ENCODE peak calls at places on chromosomes 11 and 22, in four cellular contexts. One of them, this sample, is unnamed.

GRCh38 chr11:64687641-64688533 is 35.1 kb downstream of the NRXN2 start:
- DNase-seq in neuronal stem cell: no peak
- DNase-seq in mesenchymal stem cell: no peak
- DNase-seq in H1: no peak
- DNase-seq in this sample: peak; percentile 40

GRCh38 chr11:32172771-32173170 is 81.9 kb downstream of the RCN1 start:
- DNase-seq in H1: no peak
- DNase-seq in mesenchymal stem cell: no peak
- DNase-seq in neuronal stem cell: no peak
- DNase-seq in this sample: no peak

GRCh38 chr22:21015051-21016006 is at the start of gene P2RX6:
- DNase-seq in mesenchymal stem cell: peak; percentile 72
- DNase-seq in neuronal stem cell: no peak
- DNase-seq in H1: no peak
- DNase-seq in this sample: no peak

GRCh38 chr22:20651286-20651685 is 122.6 kb upstream of the SERPIND1 start:
- DNase-seq in mesenchymal stem cell: no peak
- DNase-seq in neuronal stem cell: no peak
- DNase-seq in H1: no peak
- DNase-seq in this sample: peak; percentile 2

GRCh38 chr11:20025331-20025840 is 134.9 kb downstream of the DBX1 start:
- DNase-seq in mesenchymal stem cell: no peak
- DNase-seq in H1: no peak
- DNase-seq in neuronal stem cell: no peak
- DNase-seq in this sample: peak; percentile 39

GRCh38 chr22:50185384-50186087 is at the start of gene TRABD:
- DNase-seq in mesenchymal stem cell: peak; percentile 87
- DNase-seq in H1: peak; percentile 44
- DNase-seq in neuronal stem cell: peak; percentile 81
- DNase-seq in this sample: peak; percentile 91

GRCh38 chr22:19948057-19948760 is 6.6 kb upstream of the TXNRD2 start:
- DNase-seq in neuronal stem cell: no peak
- DNase-seq in mesenchymal stem cell: no peak
- DNase-seq in H1: no peak
- DNase-seq in this sample: no peak

GRCh38 chr11:17986007-17986710 is 26.7 kb downstream of the SERGEF start:
- DNase-seq in H1: no peak
- DNase-seq in neuronal stem cell: no peak
- DNase-seq in mesenchymal stem cell: no peak
- DNase-seq in this sample: no peak

GRCh38 chr11:125222494-125222893 is 57.9 kb downstream of the PKNOX2 start:
- DNase-seq in neuronal stem cell: no peak
- DNase-seq in mesenchymal stem cell: no peak
- DNase-seq in H1: no peak
- DNase-seq in this sample: no peak

GRCh38 chr11:96341237-96342130 is 1.5 kb downstream of the MAML2 start:
- DNase-seq in neuronal stem cell: peak; percentile 26
- DNase-seq in H1: no peak
- DNase-seq in mesenchymal stem cell: peak; percentile 70
- DNase-seq in this sample: peak; percentile 61

GRCh38 chr11:13260963-13261599 is 16.5 kb upstream of the BMAL1 start:
- DNase-seq in H1: no peak
- DNase-seq in neuronal stem cell: no peak
- DNase-seq in mesenchymal stem cell: no peak
- DNase-seq in this sample: no peak

GRCh38 chr11:1928038-1928890 is 8.8 kb downstream of the TNNT3 start:
- DNase-seq in H1: no peak
- DNase-seq in neuronal stem cell: no peak
- DNase-seq in mesenchymal stem cell: no peak
- DNase-seq in this sample: no peak

GRCh38 chr11:10561043-10561818 is 7.2 kb downstream of the LYVE1 start:
- DNase-seq in neuronal stem cell: no peak
- DNase-seq in H1: no peak
- DNase-seq in mesenchymal stem cell: no peak
- DNase-seq in this sample: no peak

GRCh38 chr11:65291613-65292012 is 23.1 kb upstream of the CDC42EP2 start:
- DNase-seq in H1: no peak
- DNase-seq in neuronal stem cell: no peak
- DNase-seq in mesenchymal stem cell: peak; percentile 83
- DNase-seq in this sample: no peak

GRCh38 chr11:118223992-118224391 is 819 bp downstream of the JAML start:
- DNase-seq in H1: no peak
- DNase-seq in mesenchymal stem cell: no peak
- DNase-seq in neuronal stem cell: no peak
- DNase-seq in this sample: no peak

DNA sequence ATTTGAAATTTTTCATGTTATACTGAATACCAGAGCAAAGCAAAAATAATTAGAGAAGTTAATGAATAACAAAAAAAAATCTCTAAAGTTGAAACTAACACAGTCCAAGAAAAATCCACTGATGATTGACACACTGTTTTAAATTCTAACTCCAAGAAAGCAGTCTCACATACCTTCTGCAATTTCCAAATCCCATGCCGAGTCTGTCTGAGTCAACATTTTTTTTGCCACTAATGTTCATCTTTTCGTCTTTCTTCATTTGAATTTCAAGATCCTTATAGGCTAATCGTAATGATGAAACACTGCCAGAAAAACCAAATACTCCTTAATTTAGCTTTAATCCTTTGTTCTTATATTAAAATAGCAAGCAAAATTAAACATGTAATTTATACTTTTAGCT is 39.5 kb downstream of the ARFGAP3 start:
- DNase-seq in mesenchymal stem cell: no peak
- DNase-seq in neuronal stem cell: no peak
- DNase-seq in H1: no peak
- DNase-seq in this sample: no peak
- H3K4ac ChIP-seq in mesenchymal stem cell: no peak overlapping the region
- H3K4ac ChIP-seq in neuronal stem cell: no peak overlapping the region
- H3K4ac ChIP-seq in H1: no peak overlapping the region
- H3K4ac ChIP-seq in this sample: no peak overlapping the region

GRCh38 chr22:24289781-24290181 is 19.1 kb downstream of the SPECC1L start:
- DNase-seq in mesenchymal stem cell: peak; percentile 54
- DNase-seq in H1: no peak
- DNase-seq in neuronal stem cell: peak; percentile 37
- DNase-seq in this sample: no peak

GRCh38 chr22:24282401-24282800 is 11.8 kb downstream of the SPECC1L start:
- DNase-seq in H1: no peak
- DNase-seq in neuronal stem cell: no peak
- DNase-seq in mesenchymal stem cell: no peak
- DNase-seq in this sample: no peak

GRCh38 chr22:24289138-24289537 is 18.5 kb downstream of the SPECC1L start:
- DNase-seq in H1: no peak
- DNase-seq in mesenchymal stem cell: peak; percentile 89
- DNase-seq in neuronal stem cell: no peak
- DNase-seq in this sample: no peak

GRCh38 chr22:24284747-24285203 is 14.1 kb downstream of the SPECC1L start:
- DNase-seq in neuronal stem cell: no peak
- DNase-seq in H1: no peak
- DNase-seq in mesenchymal stem cell: peak; percentile 54
- DNase-seq in this sample: no peak

DNA sequence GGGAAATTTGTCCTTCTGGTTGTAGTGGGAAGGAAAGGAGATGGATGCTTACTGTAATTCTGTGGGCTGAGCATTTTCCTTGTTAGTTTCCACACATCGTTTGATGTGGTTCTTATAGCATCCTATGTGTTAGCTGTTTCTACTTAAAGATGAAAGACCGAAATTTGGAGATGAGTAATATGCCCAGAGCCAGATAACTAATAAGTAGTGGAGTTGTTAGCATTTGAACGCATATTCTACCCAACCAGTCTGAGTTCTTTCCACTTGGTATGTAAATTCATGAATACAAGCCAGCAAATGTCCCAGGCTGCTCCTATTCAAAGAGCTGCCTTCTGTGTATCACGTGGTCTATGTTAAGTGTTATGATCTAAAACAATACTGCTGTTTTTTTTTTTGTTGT is 14.6 kb downstream of the SPECC1L start:
- DNase-seq in mesenchymal stem cell: peak; percentile 38
- DNase-seq in neuronal stem cell: no peak
- DNase-seq in H1: no peak
- DNase-seq in this sample: no peak
- H3K4me1 ChIP-seq in mesenchymal stem cell: peaks cover 10% of the 10 kb centered on the region
- H3K4me1 ChIP-seq in neuronal stem cell: peaks cover 8% of the 10 kb centered on the region
- H3K4me1 ChIP-seq in H1: no peaks in the 10 kb centered on the region
- H3K4me1 ChIP-seq in this sample: no peaks in the 10 kb centered on the region

GRCh38 chr22:31134688-31135087 is 5.6 kb downstream of the PLA2G3 start:
- DNase-seq in mesenchymal stem cell: no peak
- DNase-seq in H1: no peak
- DNase-seq in neuronal stem cell: no peak
- DNase-seq in this sample: no peak

GRCh38 chr22:31128156-31128555 is 5.4 kb downstream of the INPP5J start:
- DNase-seq in mesenchymal stem cell: no peak
- DNase-seq in neuronal stem cell: no peak
- DNase-seq in H1: no peak
- DNase-seq in this sample: no peak

GRCh38 chr22:31133911-31134310 is 6.4 kb downstream of the PLA2G3 start:
- DNase-seq in H1: no peak
- DNase-seq in mesenchymal stem cell: no peak
- DNase-seq in neuronal stem cell: no peak
- DNase-seq in this sample: no peak

GRCh38 chr22:31127181-31127772 is 4.5 kb downstream of the INPP5J start:
- DNase-seq in H1: no peak
- DNase-seq in mesenchymal stem cell: no peak
- DNase-seq in neuronal stem cell: no peak
- DNase-seq in this sample: peak; percentile 95

DNA sequence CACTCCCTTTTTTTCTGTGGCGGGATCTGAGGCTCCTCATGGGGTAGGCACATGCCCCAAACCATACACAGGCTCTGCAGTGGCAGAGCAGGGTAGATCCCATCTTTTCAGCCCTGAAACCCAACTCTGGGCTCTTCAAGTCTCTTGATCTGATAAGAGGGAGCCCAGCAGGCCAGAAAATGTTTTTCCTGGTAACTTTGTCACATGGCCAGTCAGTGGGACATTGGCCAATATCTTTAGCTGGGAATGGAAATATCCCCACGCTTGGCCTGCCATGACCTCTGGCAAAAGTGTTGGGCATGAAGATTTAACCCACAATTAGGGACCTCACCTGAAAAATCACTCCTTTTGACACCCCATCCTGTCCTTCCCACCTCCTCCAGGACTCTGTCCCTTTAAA is 8.1 kb downstream of the INPP5J start:
- DNase-seq in neuronal stem cell: no peak
- DNase-seq in mesenchymal stem cell: no peak
- DNase-seq in H1: no peak
- DNase-seq in this sample: no peak
- H3K4ac ChIP-seq in neuronal stem cell: no peak overlapping the region
- H3K4ac ChIP-seq in mesenchymal stem cell: no peak overlapping the region
- H3K4ac ChIP-seq in H1: no peak overlapping the region
- H3K4ac ChIP-seq in this sample: no peak overlapping the region

GRCh38 chr11:78192911-78193341 is 4.2 kb downstream of the USP35 start:
- DNase-seq in H1: no peak
- DNase-seq in neuronal stem cell: no peak
- DNase-seq in mesenchymal stem cell: no peak
- DNase-seq in this sample: no peak
- H3K4me1 ChIP-seq in H1: peaks cover 1% of the 10 kb centered on the region
- H3K4me1 ChIP-seq in neuronal stem cell: peaks cover 9% of the 10 kb centered on the region
- H3K4me1 ChIP-seq in mesenchymal stem cell: peaks cover 24% of the 10 kb centered on the region
- H3K4me1 ChIP-seq in this sample: no peaks in the 10 kb centered on the region